ENCODE peak calls at places on chromosomes 12 and 14, in nine cellular contexts. K, O, V, G, R, P, E, L and H are unnamed samples.
A peak's percentile ranks its signal among the peaks of the same experiment; 100 is the strongest.

GRCh38 chr12:9337656-9338055 is 129.5 kb upstream of the PZP start:
- DNase-seq in O (no peak), K (no peak), L (no peak), P (no peak), G (no peak), V (no peak), E (no peak), R (no peak), H (no peak)

GRCh38 chr14:67285876-67286452 is 44.7 kb downstream of the PALS1 start:
- DNase-seq in E (no peak), V (no peak), G (no peak), P (no peak), K (peak; percentile 78), R (no peak), O (no peak), L (no peak), H (no peak)

GRCh38 chr14:76937181-76938091 is 91.1 kb downstream of the IRF2BPL start:
- DNase-seq in V (no peak), L (peak; percentile 83), R (no peak), P (peak; percentile 57), K (peak; percentile 87), E (no peak), G (peak; percentile 83), O (no peak), H (no peak)

GRCh38 chr14:75428230-75429104 is 645 bp downstream of the JDP2 start:
- DNase-seq in L (peak; percentile 81), O (peak; percentile 77), E (peak; percentile 7), V (peak; percentile 21), K (peak; percentile 20), P (peak; percentile 57), G (peak; percentile 30), R (peak; percentile 91), H (no peak)

GRCh38 chr12:66776974-66777373 is 98.1 kb upstream of the GRIP1 start:
- DNase-seq in O (no peak), L (no peak), R (no peak), G (no peak), E (no peak), P (no peak), K (no peak), V (no peak), H (no peak)

GRCh38 chr14:61504841-61505340 is 183.5 kb downstream of the PRKCH start:
- DNase-seq in O (no peak), L (no peak), R (no peak), V (no peak), G (no peak), P (no peak), E (no peak), K (no peak), H (no peak)

GRCh38 chr14:75610839-75611238 is 32.4 kb downstream of the FLVCR2 start:
- DNase-seq in G (no peak), L (no peak), P (no peak), O (no peak), E (no peak), R (no peak), V (no peak), K (no peak), H (no peak)

GRCh38 chr12:22543246-22544037 is 900 bp downstream of the C2CD5 start:
- DNase-seq in O (peak; percentile 84), K (peak; percentile 20), L (no peak), R (peak; percentile 89), V (peak; percentile 17), P (peak; percentile 44), G (peak; percentile 79), E (no peak), H (no peak)

GRCh38 chr14:64645220-64645891 is 58.9 kb upstream of the PLEKHG3 start:
- DNase-seq in V (peak; percentile 44), G (no peak), E (no peak), P (no peak), O (no peak), R (no peak), L (no peak), K (peak; percentile 91), H (no peak)

GRCh38 chr14:41605550-41606248 is 977 bp upstream of the LRFN5 start:
- DNase-seq in K (peak; percentile 53), E (peak; percentile 36), P (no peak), R (peak; percentile 41), V (peak; percentile 76), O (no peak), G (peak; percentile 63), L (no peak), H (no peak)

GRCh38 chr12:83474369-83474768 is 787.7 kb downstream of the TMTC2 start:
- DNase-seq in V (no peak), E (no peak), L (no peak), P (no peak), O (no peak), G (no peak), K (no peak), R (no peak), H (no peak)

DNA sequence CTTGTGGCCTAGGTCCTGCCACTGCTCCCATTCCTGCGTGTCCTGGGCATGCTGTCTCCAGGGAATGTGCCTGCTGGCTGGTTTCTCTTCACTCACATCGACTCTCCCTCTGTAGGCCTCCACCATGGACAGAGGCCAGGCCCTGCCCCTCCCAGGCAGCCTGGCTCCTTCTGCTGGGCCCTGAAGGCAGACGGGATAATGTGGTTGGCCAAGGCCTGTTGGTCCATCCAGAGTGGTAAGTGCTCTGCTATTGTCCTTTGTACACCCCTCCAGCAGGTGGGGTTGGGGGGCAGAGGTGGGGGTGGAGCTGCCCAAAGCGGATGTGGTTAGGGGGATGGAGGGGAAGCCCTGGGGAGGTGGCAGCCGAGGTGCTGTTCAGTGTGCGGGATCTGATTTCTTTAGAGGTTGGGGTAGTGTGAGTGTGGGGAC is 9.5 kb upstream of the NR4A1 start:
- DNase-seq in P (no peak), K (peak; percentile 70), L (peak; percentile 93), V (peak; percentile 42), R (no peak), G (no peak), O (no peak), E (no peak), H (no peak)
- TF ChIP-seq CTCF in P (no peak), K (peak; percentile 9), L (no peak), V (no peak), R (no peak), G (no peak), O (no peak), E (no peak), H (no peak)

GRCh38 chr12:89960607-89961394 is 252.2 kb upstream of the ATP2B1 start:
- DNase-seq in G (no peak), P (no peak), E (no peak), R (no peak), L (no peak), K (peak; percentile 23), V (no peak), O (no peak), H (no peak)

GRCh38 chr12:89965993-89966392 is 257.4 kb upstream of the ATP2B1 start:
- DNase-seq in G (no peak), O (no peak), V (no peak), L (no peak), K (no peak), R (no peak), P (no peak), E (no peak), H (no peak)

GRCh38 chr12:89960011-89960507 is 251.4 kb upstream of the ATP2B1 start:
- DNase-seq in E (no peak), V (no peak), R (no peak), L (no peak), O (no peak), P (no peak), K (no peak), G (no peak), H (peak; percentile 60)

GRCh38 chr12:89959188-89959587 is 250.6 kb upstream of the ATP2B1 start:
- DNase-seq in V (no peak), K (no peak), R (no peak), L (no peak), O (no peak), G (no peak), E (no peak), P (no peak), H (no peak)

GRCh38 chr12:89962648-89963047 is 254.0 kb upstream of the ATP2B1 start:
- DNase-seq in R (no peak), E (no peak), L (no peak), O (no peak), K (no peak), V (no peak), P (no peak), G (no peak), H (no peak)
- TF ChIP-seq CTCF in R (no peak), E (peak; percentile 41), L (no peak), O (peak; percentile 78), K (peak; percentile 23), V (no peak), P (no peak), G (no peak), H (peak; percentile 30)

GRCh38 chr12:14854586-14855163 is 11.3 kb upstream of the ART4 start:
- DNase-seq in V (no peak), E (no peak), L (no peak), P (no peak), O (no peak), K (peak; percentile 52), R (no peak), G (no peak), H (no peak)
- TF ChIP-seq CTCF in V (no peak), E (no peak), L (no peak), P (no peak), O (no peak), K (no peak), R (no peak), G (no peak), H (no peak)

GRCh38 chr12:77686760-77687159 is 143.9 kb upstream of the NAV3 start:
- DNase-seq in R (no peak), K (peak; percentile 57), E (no peak), V (no peak), O (no peak), G (no peak), P (no peak), L (no peak), H (no peak)
- TF ChIP-seq CTCF in R (no peak), K (peak; percentile 28), E (peak; percentile 49), V (no peak), O (no peak), G (no peak), P (no peak), L (no peak), H (no peak)

GRCh38 chr14:45156067-45156466 is 20.3 kb downstream of the FANCM start:
- DNase-seq in V (no peak), G (no peak), P (no peak), K (no peak), L (no peak), R (no peak), E (no peak), O (no peak), H (no peak)
- TF ChIP-seq CTCF in V (no peak), G (no peak), P (no peak), K (no peak), L (no peak), R (no peak), E (no peak), O (no peak), H (no peak)